ENCODE peak calls at places on chromosomes 3 and 15, in four cellular contexts. U, Y, G and F are unnamed samples.

GRCh38 chr3:86147119-86147518 is 843.8 kb downstream of the VGLL3 start:
- DNase-seq in U (no peak), Y (no peak), G (no peak), F (no peak)

GRCh38 chr3:71150293-71150954 is 433.1 kb downstream of the FOXP1 start:
- DNase-seq in U (no peak), Y (no peak), G (no peak), F (peak; percentile 50)

GRCh38 chr15:55353030-55353429 is 34.0 kb downstream of the PIGB start:
- DNase-seq in U (no peak), Y (no peak), G (no peak), F (no peak)

GRCh38 chr15:40906101-40906946 is 12.1 kb downstream of the VPS18 start:
- DNase-seq in U (peak; percentile 90), Y (peak; percentile 79), G (peak; percentile 97), F (peak; percentile 63)

GRCh38 chr3:79139395-79140060 is 628.3 kb downstream of the ROBO1 start:
- DNase-seq in U (no peak), Y (no peak), G (peak; percentile 35), F (no peak)

GRCh38 chr15:91478717-91479191 is 374.8 kb upstream of the SLCO3A1 start:
- DNase-seq in U (no peak), Y (no peak), G (no peak), F (no peak)

GRCh38 chr3:18258492-18258891 is 166.6 kb downstream of the SATB1 start:
- DNase-seq in U (no peak), Y (no peak), G (no peak), F (no peak)

GRCh38 chr3:18770800-18771199 is 345.7 kb upstream of the SATB1 start:
- DNase-seq in U (no peak), Y (no peak), G (no peak), F (no peak)

GRCh38 chr3:126511291-126511690 is 6.3 kb downstream of the UROC1 start:
- DNase-seq in U (no peak), Y (no peak), G (no peak), F (no peak)

GRCh38 chr15:80325206-80325605 is 73.2 kb upstream of the CTXND1 start:
- DNase-seq in U (no peak), Y (no peak), G (no peak), F (no peak)

GRCh38 chr3:150497956-150498355 is 48.3 kb downstream of the SERP1 start:
- DNase-seq in U (no peak), Y (no peak), G (peak; percentile 65), F (peak; percentile 56)

GRCh38 chr15:50544368-50544767 is 2.1 kb downstream of the USP50 start:
- DNase-seq in U (no peak), Y (no peak), G (no peak), F (no peak)

GRCh38 chr15:63503739-63504246 is 600 bp upstream of the USP3 start:
- DNase-seq in U (peak; percentile 81), Y (no peak), G (peak; percentile 94), F (peak; percentile 95)

GRCh38 chr3:119858957-119859356 is 77.1 kb downstream of the NR1I2 start:
- DNase-seq in U (no peak), Y (no peak), G (no peak), F (no peak)

GRCh38 chr15:64773606-64774555 is 1.5 kb downstream of the RBPMS2 start:
- DNase-seq in U (no peak), Y (no peak), G (no peak), F (no peak)

GRCh38 chr15:38176696-38177095 is 75.9 kb upstream of the SPRED1 start:
- DNase-seq in U (no peak), Y (no peak), G (no peak), F (no peak)

GRCh38 chr15:90422043-90422442 is 34.0 kb downstream of the IQGAP1 start:
- DNase-seq in U (no peak), Y (no peak), G (no peak), F (no peak)
- H3K4me3 ChIP-seq in U (no peak overlapping the region), Y (no peak overlapping the region), G (no peak overlapping the region), F (no peak overlapping the region)

DNA sequence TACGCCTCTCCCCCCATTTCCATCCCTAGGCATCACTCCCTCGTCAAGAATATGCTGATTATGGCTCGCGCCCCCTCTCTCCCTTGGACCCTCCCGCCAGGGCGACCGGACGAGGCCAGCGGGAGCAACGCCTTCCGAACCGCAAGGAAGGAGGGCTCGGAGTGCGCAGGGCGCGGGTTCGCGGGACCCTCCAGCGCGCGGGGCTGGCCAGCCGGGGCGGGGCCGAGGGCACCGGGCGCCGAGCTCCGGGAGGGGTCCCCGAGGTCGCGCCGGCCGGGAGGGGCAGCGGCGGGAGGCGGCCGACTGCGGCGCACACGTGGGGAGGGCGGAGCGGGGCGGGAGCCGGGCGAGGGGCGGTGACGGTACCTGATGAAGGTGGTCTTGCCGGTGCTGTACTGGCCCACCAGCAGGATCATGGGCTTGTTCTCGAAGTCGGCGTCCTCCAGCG is 440 bp downstream of the EHD4 start:
- DNase-seq in U (no peak), Y (no peak), G (no peak), F (no peak)
- TF ChIP-seq CTCF in U (no peak), Y (no peak), G (no peak), F (no peak)

DNA sequence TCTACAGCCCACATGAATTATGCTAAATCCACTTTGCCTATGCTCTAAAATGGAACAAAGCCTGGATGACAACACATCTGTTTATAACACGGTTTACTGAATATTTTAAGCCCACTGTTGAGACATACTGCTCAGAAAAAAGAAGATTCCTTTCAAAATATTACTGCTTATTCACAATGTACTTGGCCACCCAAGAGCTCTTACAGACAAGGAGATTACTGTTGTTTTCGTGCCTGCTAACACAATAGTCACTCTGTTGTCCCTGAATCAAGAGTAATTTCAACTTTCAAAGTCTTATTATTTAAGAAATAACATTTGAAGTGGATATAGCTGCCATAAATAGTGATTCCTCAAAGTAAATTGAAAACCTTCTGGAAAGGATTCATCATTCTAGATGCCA is 70.9 kb downstream of the ANKRD28 start:
- DNase-seq in U (no peak), Y (no peak), G (no peak), F (no peak)
- H3K4me3 ChIP-seq in U (no peak overlapping the region), Y (no peak overlapping the region), G (no peak overlapping the region), F (no peak overlapping the region)

DNA sequence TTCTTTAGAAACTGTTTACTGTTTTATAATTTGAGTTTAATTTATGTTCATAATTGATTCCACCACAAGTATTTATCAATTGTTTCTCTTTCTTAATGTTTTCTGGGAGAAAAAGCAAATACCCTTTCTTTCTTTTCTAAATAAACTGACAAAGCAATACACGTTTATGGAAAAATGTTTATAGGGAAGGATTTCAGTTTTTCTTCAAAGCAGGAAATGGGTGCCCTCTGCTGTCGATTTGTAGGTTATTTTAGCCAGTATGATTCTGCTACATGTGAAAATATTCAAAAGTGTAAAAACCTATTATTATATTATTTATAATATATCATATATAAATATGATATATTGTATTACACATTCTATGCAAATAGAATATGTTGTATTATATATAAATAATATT is 921.0 kb upstream of the ROBO1 start:
- DNase-seq in U (no peak), Y (no peak), G (peak; percentile 10), F (peak; percentile 32)
- TF ChIP-seq CTCF in U (no peak), Y (no peak), G (peak; percentile 25), F (no peak)

GRCh38 chr3:179020112-179020511 is 51.5 kb downstream of the ZMAT3 start:
- DNase-seq in U (no peak), Y (no peak), G (no peak), F (no peak)

GRCh38 chr3:179015551-179016020 is 56.0 kb downstream of the ZMAT3 start:
- DNase-seq in U (peak; percentile 61), Y (peak; percentile 65), G (peak; percentile 83), F (peak; percentile 76)

GRCh38 chr3:179021119-179021903 is 50.3 kb downstream of the ZMAT3 start:
- DNase-seq in U (no peak), Y (no peak), G (no peak), F (no peak)

GRCh38 chr3:179018808-179019207 is 52.8 kb downstream of the ZMAT3 start:
- DNase-seq in U (no peak), Y (no peak), G (no peak), F (no peak)

GRCh38 chr3:179016979-179017670 is 54.5 kb downstream of the ZMAT3 start:
- DNase-seq in U (no peak), Y (no peak), G (no peak), F (no peak)
- H3K4me3 ChIP-seq in U (no peak overlapping the region), Y (no peak overlapping the region), G (no peak overlapping the region), F (no peak overlapping the region)

GRCh38 chr3:134643150-134643675 is 7.6 kb downstream of the KY start:
- DNase-seq in U (no peak), Y (no peak), G (no peak), F (no peak)

GRCh38 chr3:134641671-134642300 is 9.0 kb downstream of the KY start:
- DNase-seq in U (no peak), Y (no peak), G (no peak), F (no peak)

GRCh38 chr3:134642445-134643149 is 8.2 kb downstream of the KY start:
- DNase-seq in U (no peak), Y (no peak), G (no peak), F (no peak)

GRCh38 chr3:134640378-134640777 is 10.4 kb downstream of the KY start:
- DNase-seq in U (no peak), Y (no peak), G (no peak), F (no peak)

DNA sequence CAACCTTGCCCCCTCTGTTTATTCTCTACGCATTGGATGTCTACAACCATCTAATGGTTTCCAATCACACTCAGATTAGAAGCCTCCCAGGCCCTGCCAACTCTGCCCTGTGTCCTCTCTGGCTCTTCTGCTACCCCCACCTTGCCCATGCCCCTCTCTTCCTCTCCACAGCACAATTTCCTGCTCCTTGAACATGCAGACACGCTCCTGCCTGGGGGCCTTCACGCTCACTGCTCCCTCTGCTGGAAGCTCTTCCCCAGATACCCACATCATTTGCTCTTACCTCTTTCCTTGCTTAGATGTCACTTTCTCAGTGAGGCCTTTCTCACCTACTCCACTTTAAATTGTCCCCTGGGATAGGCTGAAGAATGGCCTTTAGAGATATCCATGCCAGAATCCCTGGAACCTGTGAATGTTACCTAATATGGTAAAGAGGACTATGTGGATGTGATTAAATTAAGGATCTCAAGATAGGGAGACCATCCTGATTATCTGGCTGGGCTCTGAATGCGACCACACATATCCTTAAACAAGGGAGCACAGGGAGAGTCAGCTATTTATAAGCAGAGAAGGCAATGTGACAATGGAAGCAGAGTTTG is 9.9 kb downstream of the KY start:
- DNase-seq in U (no peak), Y (no peak), G (peak; percentile 25), F (peak; percentile 45)
- TF ChIP-seq CTCF in U (peak; percentile 15), Y (no peak), G (peak; percentile 65), F (peak; percentile 76)

GRCh38 chr15:43270113-43270665 is 3.5 kb upstream of the TGM5 start:
- DNase-seq in U (no peak), Y (no peak), G (no peak), F (no peak)

GRCh38 chr15:43270676-43271306 is 4.1 kb upstream of the TGM5 start:
- DNase-seq in U (no peak), Y (no peak), G (no peak), F (no peak)

GRCh38 chr15:43275736-43276562 is 9.2 kb upstream of the TGM5 start:
- DNase-seq in U (no peak), Y (no peak), G (no peak), F (no peak)

GRCh38 chr15:43274136-43274535 is 7.4 kb upstream of the TGM5 start:
- DNase-seq in U (no peak), Y (no peak), G (no peak), F (peak; percentile 38)

GRCh38 chr15:43273243-43273642 is 6.5 kb upstream of the TGM5 start:
- DNase-seq in U (no peak), Y (no peak), G (no peak), F (no peak)
- H3K4me3 ChIP-seq in U (no peak overlapping the region), Y (no peak overlapping the region), G (no peak overlapping the region), F (no peak overlapping the region)